ENCODE peak calls at places on chromosome 4, in seven cellular contexts. H, L, S, K, O, Y and D are unnamed samples.

GRCh38 chr4:26993967-26994366 is 133.3 kb downstream of the STIM2 start:
- DNase-seq in H (no peak), L (no peak), S (no peak), K (no peak), O (no peak), Y (no peak), D (no peak)

GRCh38 chr4:177339794-177340374 is 30.2 kb downstream of the NEIL3 start:
- DNase-seq in H (no peak), L (no peak), S (no peak), K (peak; percentile 58), O (peak; percentile 39), Y (peak; percentile 62), D (no peak)

GRCh38 chr4:37793562-37793961 is 32.9 kb upstream of the PGM2 start:
- DNase-seq in H (no peak), L (no peak), S (no peak), K (peak; percentile 18), O (peak; percentile 39), Y (peak; percentile 58), D (no peak)

GRCh38 chr4:137794779-137795178 is 262.5 kb upstream of the PCDH18 start:
- DNase-seq in H (no peak), L (no peak), S (no peak), K (peak; percentile 35), O (no peak), Y (no peak), D (no peak)

GRCh38 chr4:134018845-134019244 is 182.7 kb downstream of the PABPC4L start:
- DNase-seq in H (no peak), L (no peak), S (no peak), K (no peak), O (no peak), Y (no peak), D (no peak)

GRCh38 chr4:186829097-186829496 is 105.4 kb upstream of the FAT1 start:
- DNase-seq in H (no peak), L (no peak), S (no peak), K (no peak), O (no peak), Y (no peak), D (no peak)

GRCh38 chr4:8828869-8829268 is 42.8 kb downstream of the HMX1 start:
- DNase-seq in H (no peak), L (no peak), S (no peak), K (no peak), O (no peak), Y (no peak), D (peak; percentile 5)

GRCh38 chr4:138910914-138911336 is 104.7 kb upstream of the NOCT start:
- DNase-seq in H (peak; percentile 99), L (no peak), S (peak; percentile 74), K (peak; percentile 76), O (no peak), Y (no peak), D (peak; percentile 12)

GRCh38 chr4:186727149-186727976 is 3.7 kb upstream of the FAT1 start:
- DNase-seq in H (no peak), L (no peak), S (no peak), K (peak; percentile 12), O (no peak), Y (no peak), D (no peak)

GRCh38 chr4:79298484-79298883 is 27.4 kb downstream of the NAA11 start:
- DNase-seq in H (no peak), L (no peak), S (no peak), K (no peak), O (no peak), Y (no peak), D (no peak)

GRCh38 chr4:105895609-105896460 is 564 bp downstream of the NPNT start:
- DNase-seq in H (no peak), L (no peak), S (peak; percentile 20), K (no peak), O (no peak), Y (no peak), D (peak; percentile 27)

GRCh38 chr4:169015237-169015636 is 5.2 kb upstream of the CBR4 start:
- DNase-seq in H (no peak), L (no peak), S (no peak), K (no peak), O (no peak), Y (no peak), D (no peak)

GRCh38 chr4:2446656-2447564 is 22.0 kb upstream of the RNF4 start:
- DNase-seq in H (no peak), L (no peak), S (no peak), K (no peak), O (no peak), Y (no peak), D (no peak)

GRCh38 chr4:10034136-10034535 is 12.8 kb upstream of the SLC2A9 start:
- DNase-seq in H (no peak), L (no peak), S (no peak), K (no peak), O (no peak), Y (no peak), D (no peak)

GRCh38 chr4:111360906-111361305 is 738.0 kb upstream of the PITX2 start:
- DNase-seq in H (no peak), L (no peak), S (no peak), K (no peak), O (no peak), Y (no peak), D (no peak)

GRCh38 chr4:72063726-72064125 is 31.9 kb downstream of the NPFFR2 start:
- DNase-seq in H (no peak), L (no peak), S (no peak), K (no peak), O (no peak), Y (no peak), D (no peak)

GRCh38 chr4:142715727-142716126 is 130.4 kb downstream of the INPP4B start:
- DNase-seq in H (no peak), L (no peak), S (no peak), K (no peak), O (no peak), Y (no peak), D (no peak)